ENCODE peak calls at places on chromosome 1, in four cellular contexts. G, N, Q and Y are unnamed samples.
A peak's percentile ranks its signal among the peaks of the same experiment; 100 is the strongest.

GRCh38 chr1:53781654-53782053 is 42.7 kb upstream of the GLIS1 start:
- DNase-seq in G (no peak), N (no peak), Q (no peak), Y (no peak)

GRCh38 chr1:56898005-56898373 is 43.4 kb downstream of the C8A start:
- DNase-seq in G (no peak), N (no peak), Q (no peak), Y (no peak)

GRCh38 chr1:60031116-60031515 is 42.5 kb downstream of the C1orf87 start:
- DNase-seq in G (no peak), N (no peak), Q (no peak), Y (no peak)

GRCh38 chr1:3668148-3668547 is 15.8 kb downstream of the TP73 start:
- DNase-seq in G (no peak), N (no peak), Q (no peak), Y (no peak)

GRCh38 chr1:9996624-9997582 is at the start of gene RBP7:
- DNase-seq in G (peak; percentile 4), N (peak; percentile 60), Q (no peak), Y (peak; percentile 39)

GRCh38 chr1:59350521-59350920 is 53.6 kb downstream of the FGGY start:
- DNase-seq in G (no peak), N (no peak), Q (no peak), Y (no peak)

GRCh38 chr1:69475021-69475420 is 92.7 kb upstream of the LRRC7 start:
- DNase-seq in G (no peak), N (no peak), Q (no peak), Y (no peak)

GRCh38 chr1:165147799-165148198 is 208.7 kb downstream of the LMX1A start:
- DNase-seq in G (no peak), N (no peak), Q (no peak), Y (no peak)

GRCh38 chr1:181015258-181015630 is 7.4 kb downstream of the STX6 start:
- DNase-seq in G (no peak), N (no peak), Q (no peak), Y (no peak)

GRCh38 chr1:201676061-201676644 is 137.2 kb downstream of the NAV1 start:
- DNase-seq in G (no peak), N (peak; percentile 68), Q (peak; percentile 38), Y (peak; percentile 72)

GRCh38 chr1:34924759-34925555 is 4.5 kb downstream of the DLGAP3 start:
- DNase-seq in G (peak; percentile 38), N (peak; percentile 90), Q (peak; percentile 38), Y (peak; percentile 50)

GRCh38 chr1:200036616-200037270 is 9.2 kb downstream of the NR5A2 start:
- DNase-seq in G (no peak), N (peak; percentile 45), Q (no peak), Y (no peak)

GRCh38 chr1:185862235-185862634 is 128.0 kb downstream of the HMCN1 start:
- DNase-seq in G (peak; percentile 18), N (no peak), Q (no peak), Y (no peak)

GRCh38 chr1:238111521-238111920 is 220.8 kb upstream of the ZP4 start:
- DNase-seq in G (no peak), N (no peak), Q (no peak), Y (no peak)

GRCh38 chr1:196608401-196609113 is at the start of gene KCNT2:
- DNase-seq in G (peak; percentile 59), N (peak; percentile 97), Q (peak; percentile 27), Y (peak; percentile 60)

GRCh38 chr1:27010226-27010994 is 2.2 kb downstream of the TENT5B start:
- DNase-seq in G (no peak), N (no peak), Q (no peak), Y (peak; percentile 30)

GRCh38 chr1:64961923-64962322 is 4.4 kb downstream of the JAK1 start:
- DNase-seq in G (no peak), N (no peak), Q (no peak), Y (no peak)

GRCh38 chr1:229283183-229283611 is 12.3 kb downstream of the RAB4A start:
- DNase-seq in G (no peak), N (no peak), Q (no peak), Y (no peak)

GRCh38 chr1:210663730-210664573 is 335.2 kb downstream of the HHAT start:
- DNase-seq in G (no peak), N (no peak), Q (no peak), Y (no peak)

GRCh38 chr1:184059887-184060286 is 8.4 kb downstream of the TSEN15 start:
- DNase-seq in G (no peak), N (no peak), Q (no peak), Y (no peak)

GRCh38 chr1:193451606-193452005 is 265.2 kb upstream of the B3GALT2 start:
- DNase-seq in G (no peak), N (no peak), Q (no peak), Y (no peak)

GRCh38 chr1:55585402-55585792 is 370.2 kb upstream of the USP24 start:
- DNase-seq in G (no peak), N (no peak), Q (no peak), Y (no peak)

GRCh38 chr1:45854724-45855123 is 51.3 kb downstream of the MAST2 start:
- DNase-seq in G (no peak), N (no peak), Q (no peak), Y (no peak)

GRCh38 chr1:168084396-168085231 is 52.1 kb downstream of the GPR161 start:
- DNase-seq in G (peak; percentile 50), N (peak; percentile 75), Q (peak; percentile 21), Y (peak; percentile 41)

GRCh38 chr1:17120962-17121837 is 1.9 kb upstream of the PADI2 start:
- DNase-seq in G (no peak), N (no peak), Q (no peak), Y (peak; percentile 74)

GRCh38 chr1:212155219-212155618 is 119.7 kb downstream of the DTL start:
- DNase-seq in G (no peak), N (no peak), Q (no peak), Y (no peak)

GRCh38 chr1:22275626-22276395 is 132.9 kb upstream of the WNT4 start:
- DNase-seq in G (peak; percentile 63), N (peak; percentile 75), Q (peak; percentile 39), Y (peak; percentile 64)

GRCh38 chr1:156499194-156499702 is 1.3 kb downstream of the MEF2D start:
- DNase-seq in G (peak; percentile 34), N (peak; percentile 55), Q (peak; percentile 27), Y (peak; percentile 47)

GRCh38 chr1:117003253-117003875 is 1.8 kb downstream of the CD101 start:
- DNase-seq in G (no peak), N (no peak), Q (no peak), Y (no peak)

GRCh38 chr1:77126309-77126708 is 92.9 kb downstream of the PIGK start:
- DNase-seq in G (peak; percentile 70), N (peak; percentile 78), Q (peak; percentile 32), Y (peak; percentile 8)

GRCh38 chr1:57066980-57067615 is 101.3 kb upstream of the C8B start:
- DNase-seq in G (no peak), N (no peak), Q (no peak), Y (no peak)

GRCh38 chr1:210218047-210218446 is 14.5 kb upstream of the SERTAD4 start:
- DNase-seq in G (no peak), N (no peak), Q (no peak), Y (no peak)

GRCh38 chr1:32507021-32507420 is 32.2 kb upstream of the ZBTB8A start:
- DNase-seq in G (no peak), N (no peak), Q (no peak), Y (no peak)

GRCh38 chr1:7437608-7438395 is 333.3 kb upstream of the VAMP3 start:
- DNase-seq in G (no peak), N (no peak), Q (no peak), Y (no peak)

GRCh38 chr1:7435276-7436055 is 335.6 kb upstream of the VAMP3 start:
- DNase-seq in G (no peak), N (no peak), Q (no peak), Y (no peak)

GRCh38 chr1:7438396-7438785 is 332.7 kb upstream of the VAMP3 start:
- DNase-seq in G (no peak), N (no peak), Q (no peak), Y (no peak)

GRCh38 chr1:7436056-7437005 is 334.8 kb upstream of the VAMP3 start:
- DNase-seq in G (no peak), N (no peak), Q (no peak), Y (no peak)

GRCh38 chr1:7437036-7437435 is 334.1 kb upstream of the VAMP3 start:
- DNase-seq in G (no peak), N (no peak), Q (no peak), Y (no peak)
- H3K4me3 ChIP-seq in G (no peak overlapping the region), N (no peak overlapping the region), Q (no peak overlapping the region), Y (no peak overlapping the region)

DNA sequence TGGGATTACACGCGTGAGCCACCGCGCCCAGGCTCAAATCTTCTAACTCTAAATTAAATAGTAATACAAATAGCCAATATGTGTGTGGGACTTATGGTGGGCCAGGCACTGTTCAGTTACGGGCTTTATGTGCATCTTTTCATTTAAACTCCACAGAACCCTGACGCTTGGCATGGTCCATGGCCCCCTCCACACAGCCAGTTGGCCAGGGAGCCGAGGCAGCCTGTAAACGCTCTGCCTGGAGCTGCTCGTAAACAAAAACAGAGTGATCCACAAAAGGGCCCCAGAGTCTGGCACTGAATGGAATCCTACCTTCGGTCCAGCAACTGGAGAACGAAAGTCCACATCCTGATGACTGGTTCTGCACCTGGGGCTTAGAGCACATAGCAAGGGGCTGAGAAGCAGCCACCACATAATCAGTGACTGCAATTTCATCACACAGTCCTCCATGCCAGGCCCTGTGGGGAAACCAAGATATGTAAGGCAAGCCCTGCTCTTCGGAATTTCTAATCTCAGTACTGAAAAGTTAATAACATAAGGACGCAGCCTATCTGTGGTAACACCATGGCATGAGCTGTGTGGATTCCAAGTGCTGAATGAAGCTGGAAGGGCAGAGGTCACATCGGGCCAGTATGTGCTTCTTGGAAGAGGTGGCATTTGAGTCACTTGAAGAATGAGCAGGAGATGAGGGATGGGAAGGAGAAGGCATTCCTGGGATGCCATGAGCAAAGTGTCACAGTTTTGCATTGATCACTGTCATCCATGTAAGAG is 13.5 kb upstream of the ADAMTSL4 start:
- DNase-seq in G (peak; percentile 50), N (peak; percentile 11), Q (no peak), Y (no peak)
- H3K27ac ChIP-seq in G (peak overlapping the region; percentile 34), N (no peak overlapping the region), Q (no peak overlapping the region), Y (no peak overlapping the region)

DNA sequence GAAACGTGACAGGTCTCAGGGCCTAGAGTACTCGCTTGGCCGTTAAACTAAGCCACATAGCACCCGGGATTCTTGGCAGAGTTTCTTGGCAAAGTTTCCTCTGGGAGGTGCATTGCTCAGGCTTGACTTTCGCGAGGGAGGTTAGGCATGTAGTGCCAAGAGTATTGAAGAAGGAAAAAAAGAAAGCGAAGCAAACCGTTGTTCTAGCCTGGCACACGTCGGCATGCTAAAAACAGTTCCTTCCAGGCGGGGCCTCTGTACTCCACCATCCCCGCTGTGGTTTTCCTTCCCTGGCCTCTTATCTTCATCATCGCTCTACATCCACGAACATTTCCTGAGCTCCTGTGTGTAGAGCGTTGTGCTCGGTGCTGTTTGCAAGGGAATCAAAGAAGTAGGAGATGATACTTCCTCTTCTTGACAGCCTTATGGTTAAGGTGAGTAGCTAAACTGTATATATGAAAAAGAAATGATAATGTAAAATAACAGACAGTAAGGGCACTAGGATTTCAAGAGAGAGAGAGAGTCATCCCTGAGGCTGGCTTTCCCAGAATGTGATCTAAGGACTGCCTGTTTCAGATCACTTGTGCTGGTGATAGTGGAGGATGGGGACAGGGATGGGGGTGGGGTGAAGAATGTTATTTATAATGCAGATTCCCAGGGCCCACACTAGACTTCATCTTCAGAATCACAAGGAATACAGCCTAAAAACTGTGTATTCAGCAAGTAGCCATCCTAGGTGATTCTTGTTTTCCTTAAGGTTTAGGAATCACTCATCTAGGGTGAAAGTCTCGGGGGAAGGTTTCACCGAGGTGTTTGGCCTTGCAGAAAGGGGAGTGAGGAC is 18.9 kb downstream of the RNF220 start:
- DNase-seq in G (no peak), N (no peak), Q (no peak), Y (peak; percentile 91)
- H3K4me3 ChIP-seq in G (no peak overlapping the region), N (no peak overlapping the region), Q (no peak overlapping the region), Y (no peak overlapping the region)

GRCh38 chr1:2229921-2230700 is 2.0 kb downstream of the SKI start:
- DNase-seq in G (peak; percentile 43), N (no peak), Q (peak; percentile 57), Y (peak; percentile 47)
- H3K27ac ChIP-seq in G (peak overlapping the region; percentile 83), N (no peak overlapping the region), Q (no peak overlapping the region), Y (peak overlapping the region; percentile 90)